ENCODE peak calls at places on chromosomes 5 and 9, in six cellular contexts. One of them, this sample, is unnamed.

GRCh38 chr9:100619194-100619593 is 41.3 kb downstream of the CAVIN4 start:
- DNase-seq in KG1: no peak
- DNase-seq in colonic mucosa: no peak
- DNase-seq in choroid plexus epithelial cell: no peak
- DNase-seq in EH: no peak
- DNase-seq in myocyte: no peak
- DNase-seq in this sample: no peak

GRCh38 chr9:98962181-98962560 is 18.5 kb downstream of the COL15A1 start:
- DNase-seq in EH: peak
- DNase-seq in myocyte: peak
- DNase-seq in KG1: no peak
- DNase-seq in choroid plexus epithelial cell: no peak
- DNase-seq in colonic mucosa: no peak
- DNase-seq in this sample: no peak

GRCh38 chr9:6014668-6015270 is 655 bp downstream of the RANBP6 start:
- DNase-seq in choroid plexus epithelial cell: peak
- DNase-seq in colonic mucosa: no peak
- DNase-seq in KG1: no peak
- DNase-seq in myocyte: peak
- DNase-seq in EH: peak
- DNase-seq in this sample: no peak

GRCh38 chr5:28779161-28779754 is 1740.9 kb upstream of the CDH9 start:
- DNase-seq in EH: no peak
- DNase-seq in KG1: no peak
- DNase-seq in choroid plexus epithelial cell: peak
- DNase-seq in colonic mucosa: no peak
- DNase-seq in myocyte: peak
- DNase-seq in this sample: no peak

GRCh38 chr5:127290019-127290945 is at the start of gene MEGF10:
- DNase-seq in KG1: no peak
- DNase-seq in colonic mucosa: peak
- DNase-seq in myocyte: peak
- DNase-seq in EH: peak
- DNase-seq in choroid plexus epithelial cell: peak
- DNase-seq in this sample: peak

GRCh38 chr9:81410201-81410600 is 279.1 kb downstream of the TLE1 start:
- DNase-seq in colonic mucosa: no peak
- DNase-seq in myocyte: peak
- DNase-seq in EH: peak
- DNase-seq in choroid plexus epithelial cell: peak
- DNase-seq in KG1: no peak
- DNase-seq in this sample: no peak

GRCh38 chr5:107400328-107400727 is 270.4 kb downstream of the EFNA5 start:
- DNase-seq in colonic mucosa: no peak
- DNase-seq in myocyte: no peak
- DNase-seq in KG1: no peak
- DNase-seq in choroid plexus epithelial cell: no peak
- DNase-seq in EH: no peak
- DNase-seq in this sample: no peak

GRCh38 chr5:171736976-171737848 is 48.4 kb upstream of the SMIM23 start:
- DNase-seq in myocyte: peak
- DNase-seq in KG1: no peak
- DNase-seq in colonic mucosa: no peak
- DNase-seq in EH: no peak
- DNase-seq in choroid plexus epithelial cell: peak
- DNase-seq in this sample: no peak

GRCh38 chr9:13896047-13896446 is 417.9 kb downstream of the NFIB start:
- DNase-seq in EH: no peak
- DNase-seq in colonic mucosa: no peak
- DNase-seq in choroid plexus epithelial cell: no peak
- DNase-seq in myocyte: no peak
- DNase-seq in KG1: no peak
- DNase-seq in this sample: no peak

GRCh38 chr5:82765765-82766164 is 311.4 kb downstream of the TMEM167A start:
- DNase-seq in KG1: no peak
- DNase-seq in colonic mucosa: no peak
- DNase-seq in choroid plexus epithelial cell: no peak
- DNase-seq in EH: no peak
- DNase-seq in myocyte: no peak
- DNase-seq in this sample: no peak

GRCh38 chr5:66356011-66356565 is 212.0 kb downstream of the SREK1 start:
- DNase-seq in colonic mucosa: no peak
- DNase-seq in myocyte: no peak
- DNase-seq in choroid plexus epithelial cell: no peak
- DNase-seq in KG1: no peak
- DNase-seq in EH: peak
- DNase-seq in this sample: no peak

GRCh38 chr9:91680129-91680528 is 256.5 kb upstream of the NFIL3 start:
- DNase-seq in EH: peak
- DNase-seq in choroid plexus epithelial cell: peak
- DNase-seq in myocyte: no peak
- DNase-seq in colonic mucosa: no peak
- DNase-seq in KG1: no peak
- DNase-seq in this sample: no peak

GRCh38 chr5:132238901-132239500 is 11.3 kb upstream of the P4HA2 start:
- DNase-seq in colonic mucosa: no peak
- DNase-seq in EH: no peak
- DNase-seq in choroid plexus epithelial cell: no peak
- DNase-seq in myocyte: peak
- DNase-seq in KG1: no peak
- DNase-seq in this sample: peak

GRCh38 chr5:149121145-149121544 is 20.1 kb upstream of the ABLIM3 start:
- DNase-seq in colonic mucosa: no peak
- DNase-seq in KG1: no peak
- DNase-seq in EH: no peak
- DNase-seq in myocyte: no peak
- DNase-seq in choroid plexus epithelial cell: no peak
- DNase-seq in this sample: no peak

GRCh38 chr5:124872615-124873014 is 126.2 kb upstream of the ZNF608 start:
- DNase-seq in choroid plexus epithelial cell: no peak
- DNase-seq in KG1: no peak
- DNase-seq in colonic mucosa: no peak
- DNase-seq in EH: no peak
- DNase-seq in myocyte: no peak
- DNase-seq in this sample: no peak

GRCh38 chr5:154194348-154195329 is 4.1 kb downstream of the GALNT10 start:
- DNase-seq in EH: peak
- DNase-seq in choroid plexus epithelial cell: peak
- DNase-seq in colonic mucosa: no peak
- DNase-seq in myocyte: peak
- DNase-seq in KG1: no peak
- DNase-seq in this sample: no peak

GRCh38 chr5:15791274-15791673 is 291.3 kb downstream of the FBXL7 start:
- DNase-seq in KG1: no peak
- DNase-seq in EH: no peak
- DNase-seq in myocyte: no peak
- DNase-seq in choroid plexus epithelial cell: peak
- DNase-seq in colonic mucosa: no peak
- DNase-seq in this sample: no peak

GRCh38 chr9:112581469-112582176 is 95.0 kb downstream of the KIAA1958 start:
- DNase-seq in EH: no peak
- DNase-seq in colonic mucosa: no peak
- DNase-seq in choroid plexus epithelial cell: no peak
- DNase-seq in KG1: no peak
- DNase-seq in myocyte: no peak
- DNase-seq in this sample: no peak

GRCh38 chr5:167792538-167792937 is 498.9 kb upstream of the WWC1 start:
- DNase-seq in EH: no peak
- DNase-seq in myocyte: no peak
- DNase-seq in KG1: no peak
- DNase-seq in choroid plexus epithelial cell: no peak
- DNase-seq in colonic mucosa: no peak
- DNase-seq in this sample: no peak

GRCh38 chr9:91992636-91993035 is 42.6 kb upstream of the ROR2 start:
- DNase-seq in EH: peak
- DNase-seq in choroid plexus epithelial cell: peak
- DNase-seq in KG1: no peak
- DNase-seq in myocyte: no peak
- DNase-seq in colonic mucosa: no peak
- DNase-seq in this sample: no peak

GRCh38 chr5:92402045-92402444 is 1018.9 kb upstream of the ARRDC3 start:
- DNase-seq in KG1: no peak
- DNase-seq in myocyte: peak
- DNase-seq in choroid plexus epithelial cell: peak
- DNase-seq in colonic mucosa: no peak
- DNase-seq in EH: peak
- DNase-seq in this sample: no peak

GRCh38 chr5:56829137-56829536 is 13.8 kb downstream of the MAP3K1 start:
- DNase-seq in KG1: no peak
- DNase-seq in EH: no peak
- DNase-seq in colonic mucosa: no peak
- DNase-seq in choroid plexus epithelial cell: no peak
- DNase-seq in myocyte: no peak
- DNase-seq in this sample: peak

GRCh38 chr5:7686794-7687193 is 164.1 kb downstream of the CFAP90 start:
- DNase-seq in KG1: no peak
- DNase-seq in colonic mucosa: no peak
- DNase-seq in EH: no peak
- DNase-seq in myocyte: no peak
- DNase-seq in choroid plexus epithelial cell: no peak
- DNase-seq in this sample: no peak

GRCh38 chr9:27151693-27152397 is 42.8 kb downstream of the TEK start:
- DNase-seq in EH: peak
- DNase-seq in myocyte: peak
- DNase-seq in colonic mucosa: no peak
- DNase-seq in choroid plexus epithelial cell: peak
- DNase-seq in KG1: no peak
- DNase-seq in this sample: no peak

GRCh38 chr5:138241688-138242547 is 28.8 kb upstream of the CDC23 start:
- DNase-seq in choroid plexus epithelial cell: no peak
- DNase-seq in EH: peak
- DNase-seq in KG1: no peak
- DNase-seq in myocyte: peak
- DNase-seq in colonic mucosa: no peak
- DNase-seq in this sample: no peak

GRCh38 chr5:55222819-55223124 is 4.3 kb downstream of the MCIDAS start:
- DNase-seq in EH: no peak
- DNase-seq in choroid plexus epithelial cell: no peak
- DNase-seq in myocyte: no peak
- DNase-seq in KG1: no peak
- DNase-seq in colonic mucosa: no peak
- DNase-seq in this sample: no peak

GRCh38 chr5:64603676-64604075 is 86.6 kb upstream of the SHISAL2B start:
- DNase-seq in myocyte: no peak
- DNase-seq in EH: peak
- DNase-seq in KG1: no peak
- DNase-seq in choroid plexus epithelial cell: no peak
- DNase-seq in colonic mucosa: no peak
- DNase-seq in this sample: no peak

GRCh38 chr5:465591-466403 is 22.8 kb downstream of the EXOC3 start:
- DNase-seq in EH: no peak
- DNase-seq in myocyte: no peak
- DNase-seq in choroid plexus epithelial cell: no peak
- DNase-seq in colonic mucosa: no peak
- DNase-seq in KG1: no peak
- DNase-seq in this sample: no peak

GRCh38 chr5:6760636-6761035 is 47.4 kb downstream of the TENT4A start:
- DNase-seq in EH: no peak
- DNase-seq in myocyte: no peak
- DNase-seq in colonic mucosa: no peak
- DNase-seq in choroid plexus epithelial cell: no peak
- DNase-seq in KG1: no peak
- DNase-seq in this sample: no peak

GRCh38 chr9:86741311-86742215 is 205.7 kb downstream of the GAS1 start:
- DNase-seq in KG1: no peak
- DNase-seq in EH: peak
- DNase-seq in choroid plexus epithelial cell: peak
- DNase-seq in myocyte: peak
- DNase-seq in colonic mucosa: no peak
- DNase-seq in this sample: no peak

GRCh38 chr9:130898552-130898852 is 1.9 kb upstream of the QRFP start:
- DNase-seq in EH: no peak
- DNase-seq in choroid plexus epithelial cell: no peak
- DNase-seq in colonic mucosa: peak
- DNase-seq in myocyte: no peak
- DNase-seq in KG1: no peak
- DNase-seq in this sample: no peak

GRCh38 chr5:55039843-55040242 is 15.8 kb downstream of the GZMK start:
- DNase-seq in EH: no peak
- DNase-seq in KG1: no peak
- DNase-seq in colonic mucosa: no peak
- DNase-seq in choroid plexus epithelial cell: peak
- DNase-seq in myocyte: no peak
- DNase-seq in this sample: no peak

GRCh38 chr9:111036068-111036789 is 2.0 kb downstream of the LPAR1 start:
- DNase-seq in choroid plexus epithelial cell: peak
- DNase-seq in myocyte: peak
- DNase-seq in colonic mucosa: peak
- DNase-seq in EH: peak
- DNase-seq in KG1: no peak
- DNase-seq in this sample: peak

GRCh38 chr9:126248680-126249079 is 77.9 kb upstream of the MVB12B start:
- DNase-seq in KG1: no peak
- DNase-seq in colonic mucosa: no peak
- DNase-seq in EH: peak
- DNase-seq in myocyte: peak
- DNase-seq in choroid plexus epithelial cell: peak
- DNase-seq in this sample: no peak

GRCh38 chr9:21585756-21586752 is 103.9 kb upstream of the IFNE start:
- DNase-seq in choroid plexus epithelial cell: peak
- DNase-seq in EH: peak
- DNase-seq in colonic mucosa: no peak
- DNase-seq in KG1: no peak
- DNase-seq in myocyte: no peak
- DNase-seq in this sample: no peak

GRCh38 chr9:120348951-120349429 is 231.0 kb downstream of the CDK5RAP2 start:
- DNase-seq in EH: peak
- DNase-seq in KG1: no peak
- DNase-seq in choroid plexus epithelial cell: peak
- DNase-seq in myocyte: peak
- DNase-seq in colonic mucosa: no peak
- DNase-seq in this sample: no peak

GRCh38 chr5:154977409-154977808 is 36.1 kb upstream of the KIF4B start:
- DNase-seq in colonic mucosa: no peak
- DNase-seq in KG1: no peak
- DNase-seq in choroid plexus epithelial cell: peak
- DNase-seq in EH: peak
- DNase-seq in myocyte: no peak
- DNase-seq in this sample: no peak

GRCh38 chr9:76218868-76219462 is 175.3 kb downstream of the RFK start:
- DNase-seq in colonic mucosa: no peak
- DNase-seq in choroid plexus epithelial cell: peak
- DNase-seq in myocyte: no peak
- DNase-seq in KG1: no peak
- DNase-seq in EH: peak
- DNase-seq in this sample: no peak

GRCh38 chr9:133334161-133334560 is 1.8 kb downstream of the SURF6 start:
- DNase-seq in colonic mucosa: peak
- DNase-seq in EH: no peak
- DNase-seq in myocyte: no peak
- DNase-seq in KG1: no peak
- DNase-seq in choroid plexus epithelial cell: no peak
- DNase-seq in this sample: peak

GRCh38 chr9:110538169-110538568 is 41.4 kb downstream of the SVEP1 start:
- DNase-seq in myocyte: no peak
- DNase-seq in KG1: no peak
- DNase-seq in colonic mucosa: no peak
- DNase-seq in EH: peak
- DNase-seq in choroid plexus epithelial cell: peak
- DNase-seq in this sample: no peak

This sample was measured in Peyer's patch.